ENCODE peak calls at places on chromosomes 12 and 14, in nine cellular contexts. F, U, P, H, Z, N, X, G and B are unnamed samples.

GRCh38 chr12:22981711-22982110 is 356.7 kb downstream of the ETNK1 start:
- DNase-seq in F (no peak), U (peak), P (peak), H (no peak), Z (peak), N (peak), X (no peak), G (no peak), B (peak)

GRCh38 chr12:3752096-3752709 is 706 bp downstream of the CRACR2A start:
- DNase-seq in F (no peak), U (no peak), P (peak), H (no peak), Z (peak), N (no peak), X (no peak), G (peak), B (peak)

GRCh38 chr14:93655078-93655750 is 133.1 kb downstream of the PRIMA1 start:
- DNase-seq in F (peak), U (peak), P (peak), H (no peak), Z (peak), N (peak), X (peak), G (no peak), B (no peak)

GRCh38 chr14:21825147-21825743 is 151.6 kb upstream of the OR4E1 start:
- DNase-seq in F (no peak), U (no peak), P (peak), H (no peak), Z (peak), N (peak), X (peak), G (peak), B (no peak)

GRCh38 chr12:51270847-51271518 is 768 bp upstream of the SMAGP start:
- DNase-seq in F (no peak), U (peak), P (peak), H (no peak), Z (no peak), N (no peak), X (no peak), G (no peak), B (peak)

GRCh38 chr12:50597200-50598195 is 92.7 kb downstream of the DIP2B start:
- DNase-seq in F (peak), U (peak), P (no peak), H (no peak), Z (peak), N (no peak), X (no peak), G (peak), B (peak)

GRCh38 chr12:3236345-3237153 is 159.4 kb downstream of the TSPAN9 start:
- DNase-seq in F (no peak), U (peak), P (peak), H (no peak), Z (peak), N (peak), X (peak), G (peak), B (peak)

GRCh38 chr12:69540606-69541386 is 44.5 kb upstream of the CCT2 start:
- DNase-seq in F (no peak), U (peak), P (no peak), H (no peak), Z (no peak), N (no peak), X (no peak), G (no peak), B (peak)

GRCh38 chr12:50283924-50284236 is 560 bp upstream of the LIMA1 start:
- DNase-seq in F (no peak), U (peak), P (no peak), H (no peak), Z (no peak), N (no peak), X (no peak), G (peak), B (peak)